ENCODE peak calls at places on chromosomes 12 and 14, in five cellular contexts. N is HL-60, E is left lung, A is hepatocyte, G is psoas muscle. D is an unnamed sample.

GRCh38 chr12:47711448-47711847 is 5.6 kb upstream of the RPAP3 start:
- DNase-seq in N (no peak), E (no peak), A (no peak), G (no peak), D (no peak)

GRCh38 chr12:99528478-99528877 is 119.1 kb upstream of the GARIN6 start:
- DNase-seq in N (no peak), E (no peak), A (no peak), G (no peak), D (no peak)

GRCh38 chr14:39491134-39491541 is 58.9 kb upstream of the FBXO33 start:
- DNase-seq in N (no peak), E (no peak), A (peak), G (no peak), D (peak)

GRCh38 chr12:47349770-47350408 is 270.1 kb upstream of the AMIGO2 start:
- DNase-seq in N (no peak), E (no peak), A (no peak), G (no peak), D (no peak)

GRCh38 chr14:90483551-90483950 is 86.7 kb downstream of the CALM1 start:
- DNase-seq in N (peak), E (no peak), A (no peak), G (no peak), D (no peak)

GRCh38 chr14:76391981-76392690 is 16.2 kb downstream of the ESRRB start:
- DNase-seq in N (no peak), E (no peak), A (no peak), G (no peak), D (no peak)

GRCh38 chr14:77607741-77608302 is 8.6 kb downstream of the SPTLC2 start:
- DNase-seq in N (peak), E (no peak), A (no peak), G (no peak), D (no peak)

GRCh38 chr14:72311116-72311515 is 378.9 kb downstream of the RGS6 start:
- DNase-seq in N (no peak), E (no peak), A (no peak), G (no peak), D (peak)

GRCh38 chr14:69088523-69089445 is 64.1 kb downstream of the DCAF5 start:
- DNase-seq in N (no peak), E (no peak), A (peak), G (no peak), D (no peak)

GRCh38 chr12:12807970-12808702 is 5.0 kb upstream of the DDX47 start:
- DNase-seq in N (peak), E (no peak), A (no peak), G (peak), D (peak)

GRCh38 chr12:29582677-29583076 is 85.2 kb upstream of the OVCH1 start:
- DNase-seq in N (no peak), E (no peak), A (no peak), G (no peak), D (no peak)

DNA sequence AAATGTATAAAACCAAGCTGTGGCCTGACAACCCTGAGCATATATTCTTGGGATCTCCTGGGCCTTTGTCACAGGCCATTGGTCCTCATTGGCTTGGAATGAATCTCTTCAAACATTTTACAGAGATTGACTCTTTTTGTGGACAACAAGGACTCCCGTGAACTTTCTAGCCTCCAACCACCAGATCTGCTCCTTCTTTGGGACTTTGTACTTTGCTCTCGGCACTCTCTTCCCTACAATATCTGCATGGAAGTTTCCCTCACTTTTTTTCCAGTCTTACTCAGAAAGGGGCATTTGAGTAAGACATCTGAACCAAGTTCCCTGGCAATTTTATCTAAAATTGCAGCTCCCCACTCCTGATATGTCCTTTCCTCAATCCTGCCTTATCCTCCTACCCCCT is 158.8 kb downstream of the PHLDA1 start:
- DNase-seq in N (no peak), E (no peak), A (peak), G (no peak), D (no peak)
- TF ChIP-seq CTCF in N (no peak), E (no peak), A (no peak), G (no peak), D (no peak)

GRCh38 chr12:21696603-21697002 is 39.0 kb upstream of the LDHB start:
- DNase-seq in N (no peak), E (no peak), A (no peak), G (no peak), D (no peak)
- TF ChIP-seq CTCF in N (no peak), E (no peak), A (no peak), G (no peak), D (no peak)

GRCh38 chr12:103748002-103748401 is 93.0 kb downstream of the NT5DC3 start:
- DNase-seq in N (no peak), E (no peak), A (no peak), G (no peak), D (no peak)

GRCh38 chr12:103748875-103749274 is 92.2 kb downstream of the NT5DC3 start:
- DNase-seq in N (no peak), E (no peak), A (no peak), G (no peak), D (no peak)

GRCh38 chr12:103742349-103742784 is 98.7 kb downstream of the NT5DC3 start:
- DNase-seq in N (no peak), E (no peak), A (no peak), G (no peak), D (peak)

GRCh38 chr12:103743788-103744187 is 97.2 kb downstream of the NT5DC3 start:
- DNase-seq in N (no peak), E (no peak), A (no peak), G (no peak), D (no peak)

DNA sequence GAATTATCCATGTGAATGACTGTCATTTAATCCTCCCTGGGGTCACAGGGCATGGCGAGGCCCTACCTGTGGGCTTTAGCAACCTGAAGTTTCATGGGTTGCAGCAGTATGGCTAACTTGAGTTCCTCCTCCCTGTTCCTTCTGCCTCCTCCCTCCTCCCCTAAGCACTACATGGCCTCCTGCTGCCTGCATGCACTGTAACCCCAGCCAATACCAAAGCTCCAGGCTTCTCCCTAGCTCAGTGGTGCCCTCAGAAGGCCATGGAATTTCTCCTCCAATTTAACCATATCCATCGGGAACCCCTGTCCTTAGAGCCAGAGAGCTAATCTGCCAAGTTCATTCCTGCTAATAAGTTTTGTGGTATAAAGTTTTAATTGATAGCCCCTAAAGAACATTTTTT is 95.1 kb downstream of the NT5DC3 start:
- DNase-seq in N (no peak), E (no peak), A (no peak), G (no peak), D (peak)
- TF ChIP-seq CTCF in N (no peak), E (no peak), A (no peak), G (no peak), D (no peak)

DNA sequence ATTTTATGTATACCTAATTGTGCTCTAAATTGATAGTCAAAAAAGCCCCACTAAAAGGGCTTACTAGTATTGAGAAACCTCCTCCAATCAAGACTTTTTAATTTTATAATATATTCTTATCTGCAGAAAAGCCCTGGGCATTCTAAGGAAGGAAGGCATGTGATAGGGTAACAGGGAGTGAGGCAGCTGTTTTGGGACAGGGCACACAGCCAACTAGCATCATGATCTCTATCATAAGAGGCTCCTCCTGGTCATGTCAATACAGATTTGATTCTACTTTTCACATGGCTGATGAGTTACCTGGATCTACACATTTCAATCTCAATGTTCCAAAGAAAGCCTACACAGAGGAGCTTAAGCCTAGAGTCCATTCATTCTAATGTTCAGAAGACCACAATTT is 9.1 kb downstream of the ADAM20 start:
- DNase-seq in N (no peak), E (no peak), A (no peak), G (no peak), D (no peak)
- TF ChIP-seq CTCF in N (no peak), E (no peak), A (no peak), G (no peak), D (no peak)

GRCh38 chr14:63644741-63645140 is 3.1 kb upstream of the WDR89 start:
- DNase-seq in N (no peak), E (no peak), A (no peak), G (no peak), D (no peak)

GRCh38 chr14:63642229-63642611 is 549 bp upstream of the WDR89 start:
- DNase-seq in N (peak), E (no peak), A (peak), G (peak), D (peak)

GRCh38 chr14:63642656-63643382 is 1.1 kb upstream of the WDR89 start:
- DNase-seq in N (no peak), E (no peak), A (no peak), G (no peak), D (no peak)

DNA sequence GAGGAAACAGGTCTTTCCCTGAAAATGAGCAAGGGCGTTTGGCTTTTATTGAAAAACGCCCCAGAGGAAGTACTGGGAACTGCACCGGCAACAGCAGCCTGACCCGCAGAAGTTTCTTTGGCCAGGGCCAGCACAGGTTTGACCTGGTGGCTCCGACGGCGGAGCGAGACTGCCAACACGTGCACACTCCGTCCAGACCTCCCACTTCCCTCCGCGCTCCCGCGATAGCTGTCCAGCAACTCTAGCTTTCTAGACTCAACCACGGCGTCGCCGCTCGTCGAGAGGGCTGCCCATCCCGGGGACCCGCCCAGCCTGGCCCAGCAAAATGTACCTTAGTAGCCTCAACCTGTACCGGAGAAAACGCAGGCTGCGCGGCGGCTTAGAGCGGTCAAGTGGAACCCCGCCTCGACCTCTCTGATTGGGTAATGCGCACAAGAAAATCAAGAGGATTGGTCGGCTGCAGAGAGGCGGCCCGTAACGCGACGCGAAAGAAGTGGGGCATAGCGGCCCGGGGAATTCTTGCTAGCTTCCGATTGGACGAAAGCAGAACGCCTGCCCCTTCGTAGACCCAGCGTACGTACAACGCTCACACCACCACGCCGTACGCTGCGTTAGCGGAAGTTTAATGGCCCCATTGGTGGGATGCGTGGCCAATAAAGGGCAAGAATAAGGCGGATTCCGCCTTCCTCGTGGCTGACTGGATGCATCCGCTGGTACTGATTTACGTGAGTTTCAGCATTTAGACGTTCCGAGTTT is at the start of gene WDR89:
- DNase-seq in N (peak), E (peak), A (peak), G (peak), D (peak)
- TF ChIP-seq CTCF in N (peak), E (peak), A (peak), G (peak), D (peak)

GRCh38 chr12:55072093-55072492 is 52.3 kb downstream of the NEUROD4 start:
- DNase-seq in N (peak), E (peak), A (peak), G (peak), D (peak)
- TF ChIP-seq CTCF in N (peak), E (no peak), A (peak), G (peak), D (peak)

GRCh38 chr12:64085154-64085553 is 136.9 kb downstream of the KICS2 start:
- DNase-seq in N (no peak), E (no peak), A (no peak), G (no peak), D (no peak)

GRCh38 chr12:64088431-64089349 is 133.4 kb downstream of the KICS2 start:
- DNase-seq in N (peak), E (no peak), A (peak), G (no peak), D (peak)

GRCh38 chr12:64085996-64086395 is 136.1 kb downstream of the KICS2 start:
- DNase-seq in N (no peak), E (no peak), A (no peak), G (no peak), D (no peak)

GRCh38 chr12:64090047-64090446 is 132.0 kb downstream of the KICS2 start:
- DNase-seq in N (no peak), E (no peak), A (no peak), G (no peak), D (no peak)

GRCh38 chr12:64086946-64087345 is 135.2 kb downstream of the KICS2 start:
- DNase-seq in N (no peak), E (no peak), A (no peak), G (no peak), D (no peak)
- TF ChIP-seq CTCF in N (no peak), E (no peak), A (no peak), G (no peak), D (no peak)

GRCh38 chr12:53328043-53328435 is 6.6 kb upstream of the AAAS start:
- DNase-seq in N (no peak), E (no peak), A (no peak), G (peak), D (no peak)
- TF ChIP-seq CTCF in N (no peak), E (no peak), A (no peak), G (no peak), D (no peak)

GRCh38 chr14:85867450-85867849 is 337.5 kb downstream of the FLRT2 start:
- DNase-seq in N (no peak), E (no peak), A (no peak), G (no peak), D (peak)
- TF ChIP-seq CTCF in N (no peak), E (no peak), A (no peak), G (no peak), D (peak)